ENCODE peak calls at places on chromosomes 12 and 14, in ten cellular contexts. One of them, this sample, is unnamed.
A peak's percentile ranks its signal among the peaks of the same experiment; 100 is the strongest.

GRCh38 chr14:82414853-82415539 is 881.3 kb upstream of the SEL1L start:
- DNase-seq in A172: no peak
- DNase-seq in PC-3: no peak
- DNase-seq in ovary: no peak
- DNase-seq in upper lobe of right lung: no peak
- DNase-seq in NCI-H774: no peak
- DNase-seq in stimulated activated CD4-positive, alpha-beta T cell treated with anti-CD3 and anti-CD28 coated beads, TNF-alpha, amount 100 ng/mL, for 48 hours: no peak
- DNase-seq in activated T-cell treated with anti-CD3 and anti-CD28 coated beads, Interleukin-2, amount 50 U/mL, for 24 hours: no peak
- DNase-seq in LoVo: no peak
- DNase-seq in GM04503: no peak
- DNase-seq in this sample: no peak

GRCh38 chr14:101065246-101065645 is 161.7 kb upstream of the RTL1 start:
- DNase-seq in NCI-H774: no peak
- DNase-seq in upper lobe of right lung: peak; percentile 61
- DNase-seq in ovary: no peak
- DNase-seq in GM04503: no peak
- DNase-seq in A172: no peak
- DNase-seq in PC-3: no peak
- DNase-seq in activated T-cell treated with anti-CD3 and anti-CD28 coated beads, Interleukin-2, amount 50 U/mL, for 24 hours: peak; percentile 9
- DNase-seq in stimulated activated CD4-positive, alpha-beta T cell treated with anti-CD3 and anti-CD28 coated beads, TNF-alpha, amount 100 ng/mL, for 48 hours: no peak
- DNase-seq in LoVo: no peak
- DNase-seq in this sample: no peak

GRCh38 chr12:16345105-16345504 is 2.3 kb upstream of the MGST1 start:
- DNase-seq in NCI-H774: no peak
- DNase-seq in activated T-cell treated with anti-CD3 and anti-CD28 coated beads, Interleukin-2, amount 50 U/mL, for 24 hours: no peak
- DNase-seq in ovary: no peak
- DNase-seq in A172: no peak
- DNase-seq in stimulated activated CD4-positive, alpha-beta T cell treated with anti-CD3 and anti-CD28 coated beads, TNF-alpha, amount 100 ng/mL, for 48 hours: no peak
- DNase-seq in LoVo: no peak
- DNase-seq in upper lobe of right lung: no peak
- DNase-seq in PC-3: no peak
- DNase-seq in GM04503: no peak
- DNase-seq in this sample: no peak

GRCh38 chr14:101471723-101472517 is 89.4 kb upstream of the DIO3 start:
- DNase-seq in NCI-H774: no peak
- DNase-seq in GM04503: no peak
- DNase-seq in A172: no peak
- DNase-seq in ovary: no peak
- DNase-seq in activated T-cell treated with anti-CD3 and anti-CD28 coated beads, Interleukin-2, amount 50 U/mL, for 24 hours: peak; percentile 11
- DNase-seq in upper lobe of right lung: peak; percentile 47
- DNase-seq in PC-3: no peak
- DNase-seq in stimulated activated CD4-positive, alpha-beta T cell treated with anti-CD3 and anti-CD28 coated beads, TNF-alpha, amount 100 ng/mL, for 48 hours: no peak
- DNase-seq in LoVo: no peak
- DNase-seq in this sample: no peak

GRCh38 chr14:56145965-56146364 is 27.8 kb downstream of the PELI2 start:
- DNase-seq in ovary: no peak
- DNase-seq in PC-3: peak; percentile 54
- DNase-seq in upper lobe of right lung: no peak
- DNase-seq in GM04503: peak; percentile 9
- DNase-seq in NCI-H774: no peak
- DNase-seq in activated T-cell treated with anti-CD3 and anti-CD28 coated beads, Interleukin-2, amount 50 U/mL, for 24 hours: no peak
- DNase-seq in stimulated activated CD4-positive, alpha-beta T cell treated with anti-CD3 and anti-CD28 coated beads, TNF-alpha, amount 100 ng/mL, for 48 hours: no peak
- DNase-seq in LoVo: no peak
- DNase-seq in A172: no peak
- DNase-seq in this sample: no peak

GRCh38 chr12:121673013-121673441 is 3.6 kb upstream of the MORN3 start:
- DNase-seq in ovary: no peak
- DNase-seq in A172: no peak
- DNase-seq in activated T-cell treated with anti-CD3 and anti-CD28 coated beads, Interleukin-2, amount 50 U/mL, for 24 hours: no peak
- DNase-seq in PC-3: no peak
- DNase-seq in LoVo: no peak
- DNase-seq in stimulated activated CD4-positive, alpha-beta T cell treated with anti-CD3 and anti-CD28 coated beads, TNF-alpha, amount 100 ng/mL, for 48 hours: no peak
- DNase-seq in GM04503: no peak
- DNase-seq in upper lobe of right lung: no peak
- DNase-seq in NCI-H774: peak; percentile 25
- DNase-seq in this sample: no peak

GRCh38 chr12:52054838-52055741 is 3.8 kb downstream of the NR4A1 start:
- DNase-seq in activated T-cell treated with anti-CD3 and anti-CD28 coated beads, Interleukin-2, amount 50 U/mL, for 24 hours: no peak
- DNase-seq in GM04503: no peak
- DNase-seq in ovary: peak; percentile 66
- DNase-seq in stimulated activated CD4-positive, alpha-beta T cell treated with anti-CD3 and anti-CD28 coated beads, TNF-alpha, amount 100 ng/mL, for 48 hours: no peak
- DNase-seq in A172: no peak
- DNase-seq in NCI-H774: no peak
- DNase-seq in LoVo: no peak
- DNase-seq in upper lobe of right lung: no peak
- DNase-seq in PC-3: no peak
- DNase-seq in this sample: no peak

GRCh38 chr14:76918176-76918750 is 92.1 kb downstream of the LRRC74A start:
- DNase-seq in ovary: peak; percentile 61
- DNase-seq in activated T-cell treated with anti-CD3 and anti-CD28 coated beads, Interleukin-2, amount 50 U/mL, for 24 hours: no peak
- DNase-seq in PC-3: no peak
- DNase-seq in stimulated activated CD4-positive, alpha-beta T cell treated with anti-CD3 and anti-CD28 coated beads, TNF-alpha, amount 100 ng/mL, for 48 hours: no peak
- DNase-seq in GM04503: peak; percentile 89
- DNase-seq in A172: peak; percentile 57
- DNase-seq in NCI-H774: no peak
- DNase-seq in upper lobe of right lung: peak; percentile 76
- DNase-seq in LoVo: no peak
- DNase-seq in this sample: peak; percentile 79

GRCh38 chr12:101852998-101853397 is 22.2 kb upstream of the GNPTAB start:
- DNase-seq in PC-3: no peak
- DNase-seq in activated T-cell treated with anti-CD3 and anti-CD28 coated beads, Interleukin-2, amount 50 U/mL, for 24 hours: no peak
- DNase-seq in LoVo: no peak
- DNase-seq in NCI-H774: no peak
- DNase-seq in stimulated activated CD4-positive, alpha-beta T cell treated with anti-CD3 and anti-CD28 coated beads, TNF-alpha, amount 100 ng/mL, for 48 hours: no peak
- DNase-seq in upper lobe of right lung: no peak
- DNase-seq in GM04503: no peak
- DNase-seq in ovary: no peak
- DNase-seq in A172: no peak
- DNase-seq in this sample: no peak

GRCh38 chr12:124709722-124710656 is 142.6 kb upstream of the NCOR2 start:
- DNase-seq in GM04503: peak; percentile 83
- DNase-seq in LoVo: no peak
- DNase-seq in PC-3: no peak
- DNase-seq in stimulated activated CD4-positive, alpha-beta T cell treated with anti-CD3 and anti-CD28 coated beads, TNF-alpha, amount 100 ng/mL, for 48 hours: no peak
- DNase-seq in ovary: no peak
- DNase-seq in upper lobe of right lung: no peak
- DNase-seq in NCI-H774: peak; percentile 71
- DNase-seq in A172: no peak
- DNase-seq in activated T-cell treated with anti-CD3 and anti-CD28 coated beads, Interleukin-2, amount 50 U/mL, for 24 hours: no peak
- DNase-seq in this sample: no peak

GRCh38 chr12:117854339-117855012 is 114.3 kb downstream of the KSR2 start:
- DNase-seq in NCI-H774: peak; percentile 30
- DNase-seq in A172: peak; percentile 62
- DNase-seq in PC-3: peak; percentile 88
- DNase-seq in GM04503: no peak
- DNase-seq in stimulated activated CD4-positive, alpha-beta T cell treated with anti-CD3 and anti-CD28 coated beads, TNF-alpha, amount 100 ng/mL, for 48 hours: peak; percentile 39
- DNase-seq in ovary: peak; percentile 21
- DNase-seq in LoVo: peak; percentile 78
- DNase-seq in activated T-cell treated with anti-CD3 and anti-CD28 coated beads, Interleukin-2, amount 50 U/mL, for 24 hours: peak; percentile 55
- DNase-seq in upper lobe of right lung: no peak
- DNase-seq in this sample: no peak

GRCh38 chr14:87049886-87050820 is 942.8 kb downstream of the GALC start:
- DNase-seq in activated T-cell treated with anti-CD3 and anti-CD28 coated beads, Interleukin-2, amount 50 U/mL, for 24 hours: no peak
- DNase-seq in upper lobe of right lung: no peak
- DNase-seq in NCI-H774: no peak
- DNase-seq in GM04503: no peak
- DNase-seq in stimulated activated CD4-positive, alpha-beta T cell treated with anti-CD3 and anti-CD28 coated beads, TNF-alpha, amount 100 ng/mL, for 48 hours: no peak
- DNase-seq in LoVo: peak; percentile 9
- DNase-seq in A172: peak; percentile 28
- DNase-seq in PC-3: peak; percentile 60
- DNase-seq in ovary: no peak
- DNase-seq in this sample: no peak

GRCh38 chr14:103847954-103848719 is 762 bp upstream of the PPP1R13B start:
- DNase-seq in activated T-cell treated with anti-CD3 and anti-CD28 coated beads, Interleukin-2, amount 50 U/mL, for 24 hours: no peak
- DNase-seq in GM04503: no peak
- DNase-seq in A172: no peak
- DNase-seq in NCI-H774: peak; percentile 55
- DNase-seq in LoVo: no peak
- DNase-seq in upper lobe of right lung: peak; percentile 76
- DNase-seq in stimulated activated CD4-positive, alpha-beta T cell treated with anti-CD3 and anti-CD28 coated beads, TNF-alpha, amount 100 ng/mL, for 48 hours: no peak
- DNase-seq in ovary: peak; percentile 85
- DNase-seq in PC-3: no peak
- DNase-seq in this sample: no peak

GRCh38 chr14:101957406-101958234 is 6.8 kb upstream of the DYNC1H1 start:
- DNase-seq in A172: no peak
- DNase-seq in PC-3: no peak
- DNase-seq in LoVo: no peak
- DNase-seq in activated T-cell treated with anti-CD3 and anti-CD28 coated beads, Interleukin-2, amount 50 U/mL, for 24 hours: no peak
- DNase-seq in GM04503: no peak
- DNase-seq in ovary: no peak
- DNase-seq in upper lobe of right lung: no peak
- DNase-seq in stimulated activated CD4-positive, alpha-beta T cell treated with anti-CD3 and anti-CD28 coated beads, TNF-alpha, amount 100 ng/mL, for 48 hours: no peak
- DNase-seq in NCI-H774: no peak
- DNase-seq in this sample: no peak

GRCh38 chr12:93192878-93193277 is 184.8 kb upstream of the NUDT4 start:
- DNase-seq in stimulated activated CD4-positive, alpha-beta T cell treated with anti-CD3 and anti-CD28 coated beads, TNF-alpha, amount 100 ng/mL, for 48 hours: no peak
- DNase-seq in NCI-H774: no peak
- DNase-seq in PC-3: no peak
- DNase-seq in activated T-cell treated with anti-CD3 and anti-CD28 coated beads, Interleukin-2, amount 50 U/mL, for 24 hours: no peak
- DNase-seq in ovary: no peak
- DNase-seq in upper lobe of right lung: no peak
- DNase-seq in A172: no peak
- DNase-seq in LoVo: no peak
- DNase-seq in GM04503: no peak
- DNase-seq in this sample: no peak

GRCh38 chr12:126219654-126220279 is 1154.5 kb downstream of the AACS start:
- DNase-seq in PC-3: no peak
- DNase-seq in upper lobe of right lung: no peak
- DNase-seq in LoVo: no peak
- DNase-seq in GM04503: no peak
- DNase-seq in ovary: no peak
- DNase-seq in activated T-cell treated with anti-CD3 and anti-CD28 coated beads, Interleukin-2, amount 50 U/mL, for 24 hours: no peak
- DNase-seq in A172: peak; percentile 8
- DNase-seq in stimulated activated CD4-positive, alpha-beta T cell treated with anti-CD3 and anti-CD28 coated beads, TNF-alpha, amount 100 ng/mL, for 48 hours: no peak
- DNase-seq in NCI-H774: no peak
- DNase-seq in this sample: no peak

GRCh38 chr12:14935031-14935430 is 3.3 kb downstream of the ERP27 start:
- DNase-seq in GM04503: no peak
- DNase-seq in LoVo: peak; percentile 12
- DNase-seq in stimulated activated CD4-positive, alpha-beta T cell treated with anti-CD3 and anti-CD28 coated beads, TNF-alpha, amount 100 ng/mL, for 48 hours: no peak
- DNase-seq in NCI-H774: no peak
- DNase-seq in PC-3: peak; percentile 39
- DNase-seq in upper lobe of right lung: no peak
- DNase-seq in A172: no peak
- DNase-seq in ovary: no peak
- DNase-seq in activated T-cell treated with anti-CD3 and anti-CD28 coated beads, Interleukin-2, amount 50 U/mL, for 24 hours: no peak
- DNase-seq in this sample: no peak

GRCh38 chr12:103503546-103504480 is 8.0 kb upstream of the C12orf42 start:
- DNase-seq in upper lobe of right lung: peak; percentile 73
- DNase-seq in PC-3: no peak
- DNase-seq in ovary: no peak
- DNase-seq in A172: no peak
- DNase-seq in stimulated activated CD4-positive, alpha-beta T cell treated with anti-CD3 and anti-CD28 coated beads, TNF-alpha, amount 100 ng/mL, for 48 hours: no peak
- DNase-seq in GM04503: no peak
- DNase-seq in activated T-cell treated with anti-CD3 and anti-CD28 coated beads, Interleukin-2, amount 50 U/mL, for 24 hours: peak; percentile 59
- DNase-seq in LoVo: no peak
- DNase-seq in NCI-H774: peak; percentile 22
- DNase-seq in this sample: no peak

GRCh38 chr12:124869011-124869665 is 5.5 kb upstream of the SCARB1 start:
- DNase-seq in upper lobe of right lung: peak; percentile 73
- DNase-seq in LoVo: no peak
- DNase-seq in stimulated activated CD4-positive, alpha-beta T cell treated with anti-CD3 and anti-CD28 coated beads, TNF-alpha, amount 100 ng/mL, for 48 hours: no peak
- DNase-seq in GM04503: no peak
- DNase-seq in PC-3: no peak
- DNase-seq in NCI-H774: no peak
- DNase-seq in ovary: no peak
- DNase-seq in A172: no peak
- DNase-seq in activated T-cell treated with anti-CD3 and anti-CD28 coated beads, Interleukin-2, amount 50 U/mL, for 24 hours: no peak
- DNase-seq in this sample: peak; percentile 78

GRCh38 chr14:104655128-104655848 is 34.1 kb upstream of the INF2 start:
- DNase-seq in GM04503: no peak
- DNase-seq in stimulated activated CD4-positive, alpha-beta T cell treated with anti-CD3 and anti-CD28 coated beads, TNF-alpha, amount 100 ng/mL, for 48 hours: no peak
- DNase-seq in PC-3: no peak
- DNase-seq in upper lobe of right lung: no peak
- DNase-seq in NCI-H774: no peak
- DNase-seq in A172: no peak
- DNase-seq in LoVo: no peak
- DNase-seq in activated T-cell treated with anti-CD3 and anti-CD28 coated beads, Interleukin-2, amount 50 U/mL, for 24 hours: no peak
- DNase-seq in ovary: no peak
- DNase-seq in this sample: no peak

GRCh38 chr12:47746523-47746922 is 12.2 kb downstream of the RAPGEF3 start:
- DNase-seq in activated T-cell treated with anti-CD3 and anti-CD28 coated beads, Interleukin-2, amount 50 U/mL, for 24 hours: no peak
- DNase-seq in LoVo: no peak
- DNase-seq in upper lobe of right lung: no peak
- DNase-seq in ovary: no peak
- DNase-seq in NCI-H774: no peak
- DNase-seq in stimulated activated CD4-positive, alpha-beta T cell treated with anti-CD3 and anti-CD28 coated beads, TNF-alpha, amount 100 ng/mL, for 48 hours: no peak
- DNase-seq in A172: no peak
- DNase-seq in GM04503: no peak
- DNase-seq in PC-3: no peak
- DNase-seq in this sample: no peak

GRCh38 chr12:6534914-6535696 is 788 bp downstream of the GAPDH start:
- DNase-seq in ovary: peak; percentile 76
- DNase-seq in LoVo: peak; percentile 84
- DNase-seq in A172: peak; percentile 42
- DNase-seq in activated T-cell treated with anti-CD3 and anti-CD28 coated beads, Interleukin-2, amount 50 U/mL, for 24 hours: peak; percentile 86
- DNase-seq in stimulated activated CD4-positive, alpha-beta T cell treated with anti-CD3 and anti-CD28 coated beads, TNF-alpha, amount 100 ng/mL, for 48 hours: no peak
- DNase-seq in GM04503: no peak
- DNase-seq in upper lobe of right lung: peak; percentile 91
- DNase-seq in NCI-H774: peak; percentile 66
- DNase-seq in PC-3: peak; percentile 45
- DNase-seq in this sample: no peak

GRCh38 chr14:105292810-105293711 is 7.7 kb downstream of the BRF1 start:
- DNase-seq in upper lobe of right lung: no peak
- DNase-seq in PC-3: no peak
- DNase-seq in activated T-cell treated with anti-CD3 and anti-CD28 coated beads, Interleukin-2, amount 50 U/mL, for 24 hours: peak; percentile 62
- DNase-seq in LoVo: no peak
- DNase-seq in stimulated activated CD4-positive, alpha-beta T cell treated with anti-CD3 and anti-CD28 coated beads, TNF-alpha, amount 100 ng/mL, for 48 hours: no peak
- DNase-seq in NCI-H774: no peak
- DNase-seq in A172: no peak
- DNase-seq in ovary: no peak
- DNase-seq in GM04503: no peak
- DNase-seq in this sample: no peak

GRCh38 chr14:74504412-74504811 is 10.8 kb downstream of the ISCA2 start:
- DNase-seq in GM04503: no peak
- DNase-seq in LoVo: no peak
- DNase-seq in PC-3: no peak
- DNase-seq in upper lobe of right lung: no peak
- DNase-seq in NCI-H774: no peak
- DNase-seq in ovary: no peak
- DNase-seq in activated T-cell treated with anti-CD3 and anti-CD28 coated beads, Interleukin-2, amount 50 U/mL, for 24 hours: peak; percentile 19
- DNase-seq in A172: no peak
- DNase-seq in stimulated activated CD4-positive, alpha-beta T cell treated with anti-CD3 and anti-CD28 coated beads, TNF-alpha, amount 100 ng/mL, for 48 hours: no peak
- DNase-seq in this sample: no peak

GRCh38 chr14:90545966-90546751 is 149.3 kb downstream of the CALM1 start:
- DNase-seq in activated T-cell treated with anti-CD3 and anti-CD28 coated beads, Interleukin-2, amount 50 U/mL, for 24 hours: no peak
- DNase-seq in ovary: peak; percentile 20
- DNase-seq in PC-3: no peak
- DNase-seq in NCI-H774: no peak
- DNase-seq in upper lobe of right lung: no peak
- DNase-seq in stimulated activated CD4-positive, alpha-beta T cell treated with anti-CD3 and anti-CD28 coated beads, TNF-alpha, amount 100 ng/mL, for 48 hours: no peak
- DNase-seq in GM04503: no peak
- DNase-seq in LoVo: no peak
- DNase-seq in A172: no peak
- DNase-seq in this sample: peak; percentile 72

GRCh38 chr14:74219806-74220205 is 19.4 kb upstream of the VSX2 start:
- DNase-seq in upper lobe of right lung: no peak
- DNase-seq in GM04503: no peak
- DNase-seq in ovary: no peak
- DNase-seq in NCI-H774: no peak
- DNase-seq in PC-3: no peak
- DNase-seq in activated T-cell treated with anti-CD3 and anti-CD28 coated beads, Interleukin-2, amount 50 U/mL, for 24 hours: no peak
- DNase-seq in A172: no peak
- DNase-seq in LoVo: no peak
- DNase-seq in stimulated activated CD4-positive, alpha-beta T cell treated with anti-CD3 and anti-CD28 coated beads, TNF-alpha, amount 100 ng/mL, for 48 hours: no peak
- DNase-seq in this sample: no peak